ENCODE peak calls at places on chromosomes 13 and 19, in four cellular contexts. One of them, this sample, is unnamed.

GRCh38 chr19:1481224-1481892 is 2.3 kb upstream of the C19orf25 start:
- DNase-seq in K562: no peak
- DNase-seq in A549: no peak
- DNase-seq in H1: no peak
- DNase-seq in this sample: no peak

GRCh38 chr13:88802886-88803285 is 1131.7 kb downstream of the SLITRK5 start:
- DNase-seq in K562: no peak
- DNase-seq in A549: no peak
- DNase-seq in H1: no peak
- DNase-seq in this sample: no peak

GRCh38 chr13:30319703-30320102 is 12.4 kb upstream of the KATNAL1 start:
- DNase-seq in K562: no peak
- DNase-seq in A549: no peak
- DNase-seq in H1: no peak
- DNase-seq in this sample: no peak

GRCh38 chr13:97109841-97110492 is 112.2 kb upstream of the MBNL2 start:
- DNase-seq in K562: peak; percentile 83
- DNase-seq in A549: peak; percentile 83
- DNase-seq in H1: peak; percentile 92
- DNase-seq in this sample: peak; percentile 68

GRCh38 chr13:81771948-81772347 is 1431.0 kb upstream of the SPRY2 start:
- DNase-seq in K562: no peak
- DNase-seq in A549: no peak
- DNase-seq in H1: no peak
- DNase-seq in this sample: no peak

GRCh38 chr13:64697226-64697625 is 2532.9 kb downstream of the PCDH9 start:
- DNase-seq in K562: no peak
- DNase-seq in A549: no peak
- DNase-seq in H1: no peak
- DNase-seq in this sample: no peak

GRCh38 chr19:52963229-52963760 is 614 bp upstream of the ZNF816 start:
- DNase-seq in K562: peak; percentile 14
- DNase-seq in A549: no peak
- DNase-seq in H1: peak; percentile 66
- DNase-seq in this sample: peak; percentile 2

GRCh38 chr19:16378291-16378889 is 53.8 kb downstream of the KLF2 start:
- DNase-seq in K562: no peak
- DNase-seq in A549: no peak
- DNase-seq in H1: no peak
- DNase-seq in this sample: no peak

GRCh38 chr13:23159587-23160240 is 21.1 kb upstream of the SGCG start:
- DNase-seq in K562: no peak
- DNase-seq in A549: no peak
- DNase-seq in H1: no peak
- DNase-seq in this sample: no peak

GRCh38 chr19:15280915-15281683 is 48.9 kb upstream of the EPHX3 start:
- DNase-seq in K562: peak; percentile 39
- DNase-seq in A549: peak; percentile 30
- DNase-seq in H1: no peak
- DNase-seq in this sample: peak; percentile 55

GRCh38 chr19:49954933-49955332 is 6.0 kb downstream of the SIGLEC11 start:
- DNase-seq in K562: no peak
- DNase-seq in A549: no peak
- DNase-seq in H1: no peak
- DNase-seq in this sample: no peak

GRCh38 chr19:33297401-33298145 is 4.8 kb downstream of the CEBPA start:
- DNase-seq in K562: no peak
- DNase-seq in A549: no peak
- DNase-seq in H1: no peak
- DNase-seq in this sample: no peak

GRCh38 chr13:99357149-99357596 is 50.0 kb upstream of the GPR183 start:
- DNase-seq in K562: peak; percentile 68
- DNase-seq in A549: no peak
- DNase-seq in H1: peak; percentile 22
- DNase-seq in this sample: no peak

GRCh38 chr13:61156753-61157152 is 258.9 kb downstream of the PCDH20 start:
- DNase-seq in K562: no peak
- DNase-seq in A549: no peak
- DNase-seq in H1: no peak
- DNase-seq in this sample: no peak
- TF ChIP-seq RNF2 in K562: no peak
- TF ChIP-seq RNF2 in A549: no peak
- TF ChIP-seq RNF2 in H1: no peak
- TF ChIP-seq RNF2 in this sample: no peak

GRCh38 chr19:340620-341385 is 3.8 kb downstream of the MIER2 start:
- DNase-seq in K562: no peak
- DNase-seq in A549: no peak
- DNase-seq in H1: no peak
- DNase-seq in this sample: no peak
- TF ChIP-seq RNF2 in K562: no peak
- TF ChIP-seq RNF2 in A549: no peak
- TF ChIP-seq RNF2 in H1: no peak
- TF ChIP-seq RNF2 in this sample: no peak

GRCh38 chr19:44943801-44944249 is 1.8 kb downstream of the APOC4 start:
- DNase-seq in K562: peak; percentile 83
- DNase-seq in A549: no peak
- DNase-seq in H1: no peak
- DNase-seq in this sample: no peak
- TF ChIP-seq RNF2 in K562: peak; percentile 85
- TF ChIP-seq RNF2 in A549: no peak
- TF ChIP-seq RNF2 in H1: no peak
- TF ChIP-seq RNF2 in this sample: no peak

DNA sequence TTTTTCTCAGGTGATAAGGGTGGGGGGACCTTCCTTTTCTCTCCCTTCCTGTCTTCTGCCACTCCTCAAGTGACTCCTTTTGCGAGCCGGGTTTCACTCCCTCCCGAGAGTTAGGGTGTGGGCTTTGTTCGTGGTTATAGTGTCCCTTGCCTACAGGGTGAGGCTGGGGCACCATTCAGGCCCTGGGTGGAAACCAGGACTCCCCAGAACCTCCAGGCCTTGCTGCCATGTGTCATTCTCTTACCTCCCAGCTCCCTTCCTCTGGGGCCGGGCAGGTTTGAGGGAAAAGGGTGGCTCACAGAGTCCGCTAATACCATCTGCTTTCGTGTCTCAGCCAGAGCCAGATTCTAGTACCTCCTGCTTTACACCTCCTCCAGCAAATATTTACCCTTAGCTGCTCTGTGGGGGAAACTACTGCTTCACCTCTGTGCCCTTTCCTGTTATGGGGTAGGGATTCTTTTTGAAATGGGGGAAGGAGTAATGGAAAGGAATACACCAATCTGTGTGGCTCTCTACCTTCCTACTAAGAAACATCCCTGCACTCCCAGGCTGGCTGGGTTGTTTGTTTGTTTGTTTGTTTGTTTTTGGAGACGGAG is 2.8 kb downstream of the ACTN4 start:
- DNase-seq in K562: no peak
- DNase-seq in A549: peak; percentile 53
- DNase-seq in H1: no peak
- DNase-seq in this sample: no peak
- TF ChIP-seq RNF2 in K562: no peak
- TF ChIP-seq RNF2 in A549: no peak
- TF ChIP-seq RNF2 in H1: no peak
- TF ChIP-seq RNF2 in this sample: no peak

GRCh38 chr13:35646061-35646774 is 169.7 kb upstream of the MAB21L1 start:
- DNase-seq in K562: no peak
- DNase-seq in A549: no peak
- DNase-seq in H1: no peak
- DNase-seq in this sample: no peak
- TF ChIP-seq RNF2 in K562: no peak
- TF ChIP-seq RNF2 in A549: no peak
- TF ChIP-seq RNF2 in H1: no peak
- TF ChIP-seq RNF2 in this sample: no peak

DNA sequence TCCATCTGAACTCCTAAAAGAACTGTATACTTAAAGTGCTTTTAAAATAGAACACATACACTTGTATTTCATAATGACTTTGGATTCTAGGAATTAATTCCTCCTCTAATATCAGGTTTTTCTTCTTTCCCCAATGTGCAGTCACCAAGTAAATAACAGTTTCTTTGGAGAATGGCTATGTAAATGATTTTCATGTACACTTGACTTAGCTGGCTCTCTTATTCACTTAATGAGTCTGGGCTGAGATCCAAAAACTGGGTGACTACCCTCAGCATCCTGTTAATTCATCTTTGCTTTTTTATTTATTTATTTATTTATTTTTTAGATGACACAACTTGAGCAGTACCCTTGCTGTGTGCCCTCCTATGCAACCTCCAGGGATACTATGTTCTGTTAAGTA is 1003.7 kb downstream of the SLITRK1 start:
- DNase-seq in K562: no peak
- DNase-seq in A549: no peak
- DNase-seq in H1: no peak
- DNase-seq in this sample: no peak
- TF ChIP-seq RNF2 in K562: no peak
- TF ChIP-seq RNF2 in A549: no peak
- TF ChIP-seq RNF2 in H1: no peak
- TF ChIP-seq RNF2 in this sample: no peak

GRCh38 chr19:13576726-13577125 is 70.4 kb upstream of the CACNA1A start:
- DNase-seq in K562: no peak
- DNase-seq in A549: no peak
- DNase-seq in H1: no peak
- DNase-seq in this sample: no peak

GRCh38 chr19:13574933-13575332 is 68.7 kb upstream of the CACNA1A start:
- DNase-seq in K562: peak; percentile 49
- DNase-seq in A549: peak; percentile 28
- DNase-seq in H1: peak; percentile 48
- DNase-seq in this sample: peak; percentile 7

DNA sequence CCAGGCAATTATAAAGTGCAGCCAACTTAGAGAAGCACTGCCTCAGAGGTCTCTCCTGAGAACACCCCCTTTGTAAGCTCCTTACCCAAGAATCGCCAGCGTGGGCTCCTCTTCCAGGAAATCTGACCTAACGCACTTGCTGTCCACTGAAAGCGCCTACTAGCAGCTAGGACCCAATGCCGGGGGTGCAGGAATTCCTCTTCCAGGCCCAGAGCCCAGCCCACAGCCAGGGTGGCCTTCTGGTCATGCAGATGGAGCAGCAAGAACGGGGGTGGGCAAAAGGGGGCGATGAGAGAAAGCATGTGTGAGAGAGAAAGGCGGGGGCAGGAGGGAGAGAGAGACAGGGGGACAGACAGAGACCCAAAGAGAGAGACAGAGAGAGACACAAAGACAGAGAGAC is 67.0 kb upstream of the CACNA1A start:
- DNase-seq in K562: no peak
- DNase-seq in A549: no peak
- DNase-seq in H1: peak; percentile 45
- DNase-seq in this sample: no peak
- TF ChIP-seq RNF2 in K562: no peak
- TF ChIP-seq RNF2 in A549: no peak
- TF ChIP-seq RNF2 in H1: no peak
- TF ChIP-seq RNF2 in this sample: no peak

DNA sequence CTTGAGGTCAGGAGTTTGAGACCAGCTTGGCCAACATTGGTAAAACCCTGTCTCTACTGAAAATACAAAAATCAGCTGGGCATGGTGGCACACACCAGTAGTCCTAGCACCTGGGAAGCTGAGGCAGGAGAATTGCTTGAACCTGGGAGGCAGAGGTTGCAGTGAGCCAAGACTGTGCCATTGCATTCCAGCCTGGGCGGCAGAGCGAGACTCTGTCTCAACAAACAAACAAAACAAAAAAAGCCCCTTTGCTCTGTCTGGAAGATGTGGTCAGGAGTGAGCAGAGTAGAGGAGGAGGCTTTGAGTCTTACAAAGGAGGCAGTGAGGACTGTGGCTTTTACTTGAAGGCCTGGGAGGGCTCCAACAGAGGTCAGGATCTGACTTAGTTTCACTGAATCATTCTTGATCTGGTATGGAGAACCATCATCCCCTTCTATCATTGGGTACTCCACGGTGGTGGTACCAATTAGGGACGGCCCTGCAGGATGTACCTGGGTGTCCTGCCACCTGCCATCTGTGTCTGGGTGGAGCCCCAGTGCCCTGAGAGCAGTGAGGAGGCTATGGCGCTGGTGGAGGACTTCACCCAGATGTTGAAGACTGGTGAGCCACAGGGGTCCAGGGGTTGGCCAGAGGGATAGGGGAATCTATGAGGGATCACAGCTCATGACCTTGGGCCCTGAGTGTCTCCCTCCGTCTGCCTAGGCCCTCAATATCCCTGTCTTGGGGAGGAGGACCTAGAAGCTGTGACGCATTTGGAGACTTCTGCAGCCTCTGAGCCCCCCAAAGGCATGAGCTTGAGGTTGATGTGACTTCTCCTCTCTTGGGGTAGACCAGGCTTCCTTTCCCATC is 4.7 kb upstream of the MZF1 start:
- DNase-seq in K562: no peak
- DNase-seq in A549: no peak
- DNase-seq in H1: no peak
- DNase-seq in this sample: no peak
- TF ChIP-seq RNF2 in K562: no peak
- TF ChIP-seq RNF2 in A549: no peak
- TF ChIP-seq RNF2 in H1: no peak
- TF ChIP-seq RNF2 in this sample: no peak

GRCh38 chr19:4647676-4648644 is 8.6 kb downstream of the TNFAIP8L1 start:
- DNase-seq in K562: no peak
- DNase-seq in A549: no peak
- DNase-seq in H1: peak; percentile 69
- DNase-seq in this sample: no peak
- TF ChIP-seq RNF2 in K562: no peak
- TF ChIP-seq RNF2 in A549: no peak
- TF ChIP-seq RNF2 in H1: no peak
- TF ChIP-seq RNF2 in this sample: no peak

DNA sequence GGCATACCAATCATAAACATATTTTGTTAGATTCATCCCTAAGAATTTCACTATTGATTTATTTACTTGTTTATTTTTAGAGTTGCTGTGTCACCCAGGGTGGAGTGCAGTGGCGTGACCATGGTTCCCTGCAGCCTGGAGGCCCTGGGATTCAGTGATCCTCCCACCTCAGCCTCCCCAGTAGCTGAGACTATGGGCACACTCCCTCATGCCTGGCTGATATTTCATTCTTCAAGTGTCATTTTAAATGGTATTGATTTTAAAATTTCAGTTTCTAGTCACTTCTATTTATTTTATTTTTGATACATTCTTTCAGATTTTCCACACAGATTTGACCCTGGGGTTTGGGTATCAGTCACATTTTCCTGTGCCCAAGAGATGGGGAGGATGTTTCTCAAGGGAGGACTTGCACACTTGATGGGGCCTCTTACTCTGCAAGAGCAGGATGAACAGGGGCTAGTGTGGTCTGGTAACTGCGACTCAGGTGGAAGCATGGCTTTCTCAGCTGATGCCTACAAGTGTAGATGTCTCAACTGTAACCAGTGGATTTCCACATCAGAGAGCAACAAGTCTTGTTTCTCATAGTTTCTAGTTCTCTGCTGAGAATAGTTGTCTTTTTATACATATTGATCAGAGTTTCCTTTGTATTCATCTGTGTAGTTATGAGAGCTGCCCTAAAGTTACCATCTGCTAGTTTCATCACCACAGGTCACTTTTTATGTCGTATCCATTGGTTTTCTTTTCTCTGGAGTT is 40.2 kb downstream of the CCNE1 start:
- DNase-seq in K562: no peak
- DNase-seq in A549: no peak
- DNase-seq in H1: no peak
- DNase-seq in this sample: no peak
- TF ChIP-seq RNF2 in K562: no peak
- TF ChIP-seq RNF2 in A549: no peak
- TF ChIP-seq RNF2 in H1: no peak
- TF ChIP-seq RNF2 in this sample: no peak

This sample was measured in HepG2.